ENCODE peak calls at places on chromosome 20, in seven cellular contexts. T, N, M, O, L, Q and C are unnamed samples.

GRCh38 chr20:39873286-39873685 is 815.8 kb downstream of the MAFB start:
- DNase-seq in L (no peak), N (no peak), T (no peak), M (no peak), O (no peak), Q (no peak), C (no peak)

GRCh38 chr20:7714549-7714948 is 225.7 kb downstream of the HAO1 start:
- DNase-seq in O (peak), M (no peak), Q (no peak), T (no peak), L (peak), N (no peak), C (no peak)

GRCh38 chr20:3781153-3781910 is at the start of gene SPEF1:
- DNase-seq in T (peak), L (peak), O (peak), M (no peak), Q (peak), N (peak), C (peak)

GRCh38 chr20:16576219-16576618 is 3.0 kb upstream of the KIF16B start:
- DNase-seq in M (no peak), O (peak), T (no peak), L (no peak), Q (peak), N (no peak), C (no peak)

GRCh38 chr20:58691405-58691772 is 1.2 kb upstream of the NPEPL1 start:
- DNase-seq in M (no peak), Q (no peak), O (no peak), T (no peak), N (no peak), L (no peak), C (no peak)

GRCh38 chr20:1297486-1297885 is 31.4 kb downstream of the SNPH start:
- DNase-seq in L (no peak), N (no peak), O (no peak), Q (no peak), T (no peak), M (no peak), C (no peak)

GRCh38 chr20:46246527-46246926 is 61.8 kb downstream of the CDH22 start:
- DNase-seq in M (no peak), Q (no peak), L (no peak), N (no peak), O (peak), T (no peak), C (no peak)

GRCh38 chr20:21265457-21266190 is 37.5 kb upstream of the XRN2 start:
- DNase-seq in N (no peak), Q (no peak), M (no peak), T (no peak), L (no peak), O (no peak), C (no peak)

GRCh38 chr20:50057409-50058053 is 55.4 kb downstream of the UBE2V1 start:
- DNase-seq in Q (no peak), L (no peak), O (no peak), M (no peak), T (no peak), N (no peak), C (no peak)

GRCh38 chr20:20366896-20367680 is 816 bp upstream of the INSM1 start:
- DNase-seq in O (peak), Q (peak), M (no peak), T (no peak), N (no peak), L (no peak), C (peak)

GRCh38 chr20:58694241-58695083 is 1.9 kb downstream of the NPEPL1 start:
- DNase-seq in N (no peak), Q (no peak), L (no peak), M (peak), T (no peak), O (no peak), C (no peak)

GRCh38 chr20:34771680-34772081 is 53.8 kb downstream of the NCOA6 start:
- DNase-seq in T (no peak), M (no peak), N (peak), Q (no peak), L (no peak), O (no peak), C (no peak)

GRCh38 chr20:31985152-31985551 is 17.2 kb downstream of the XKR7 start:
- DNase-seq in O (no peak), Q (no peak), T (no peak), M (no peak), L (no peak), N (no peak), C (no peak)

GRCh38 chr20:5602346-5602745 is 147.9 kb upstream of the SHLD1 start:
- DNase-seq in Q (no peak), O (no peak), M (no peak), N (no peak), L (no peak), T (no peak), C (no peak)

GRCh38 chr20:341682-342081 is 5.2 kb upstream of the NRSN2 start:
- DNase-seq in N (no peak), O (no peak), T (no peak), Q (no peak), M (no peak), L (peak), C (no peak)

GRCh38 chr20:38674178-38675133 is 49.8 kb upstream of the SLC32A1 start:
- DNase-seq in Q (peak), O (peak), T (no peak), M (peak), L (no peak), N (no peak), C (peak)

GRCh38 chr20:17587148-17587547 is 17.3 kb downstream of the DSTN start:
- DNase-seq in N (no peak), O (no peak), T (no peak), M (no peak), L (no peak), Q (no peak), C (no peak)

GRCh38 chr20:43459022-43459942 is 1.6 kb downstream of the SRSF6 start:
- DNase-seq in N (no peak), M (no peak), Q (peak), L (peak), T (peak), O (no peak), C (no peak)

GRCh38 chr20:3828798-3829197 is 8.5 kb downstream of the AP5S1 start:
- DNase-seq in T (no peak), O (no peak), N (no peak), Q (no peak), M (no peak), L (no peak), C (no peak)

GRCh38 chr20:21096321-21097043 is 9.7 kb downstream of the LINC00237 start:
- DNase-seq in T (no peak), M (no peak), N (no peak), O (peak), Q (peak), L (no peak), C (peak)

GRCh38 chr20:36875702-36876472 is at the start of gene TLDC2:
- DNase-seq in L (peak), Q (no peak), N (no peak), M (no peak), O (no peak), T (no peak), C (no peak)

GRCh38 chr20:8424010-8424409 is 291.9 kb downstream of the PLCB1 start:
- DNase-seq in N (peak), M (no peak), Q (no peak), L (no peak), O (no peak), T (no peak), C (no peak)

GRCh38 chr20:36881888-36882287 is 6.0 kb downstream of the TLDC2 start:
- DNase-seq in O (no peak), Q (no peak), T (no peak), N (no peak), M (peak), L (peak), C (no peak)

GRCh38 chr20:53883098-53883762 is 187.2 kb downstream of the BCAS1 start:
- DNase-seq in N (no peak), M (no peak), L (no peak), T (no peak), Q (no peak), O (no peak), C (no peak)

GRCh38 chr20:12970372-12970821 is 38.4 kb upstream of the SPTLC3 start:
- DNase-seq in O (peak), L (peak), T (peak), N (peak), M (no peak), Q (peak), C (peak)

GRCh38 chr20:58650181-58650775 is 805 bp upstream of the STX16 start:
- DNase-seq in M (peak), T (peak), L (no peak), O (peak), N (no peak), Q (peak), C (peak)

GRCh38 chr20:53948383-53949318 is 121.7 kb downstream of the BCAS1 start:
- DNase-seq in N (no peak), L (no peak), Q (no peak), O (no peak), T (no peak), M (no peak), C (no peak)

GRCh38 chr20:46202758-46203509 is 84.8 kb downstream of the CD40 start:
- DNase-seq in M (no peak), L (no peak), N (no peak), T (peak), O (no peak), Q (no peak), C (no peak)

GRCh38 chr20:64105846-64106434 is 1.4 kb downstream of the NPBWR2 start:
- DNase-seq in Q (no peak), M (no peak), O (peak), L (no peak), T (no peak), N (no peak), C (no peak)

GRCh38 chr20:21361266-21361665 is 36.1 kb downstream of the NKX2-4 start:
- DNase-seq in O (no peak), T (no peak), L (no peak), N (no peak), Q (no peak), M (no peak), C (no peak)

GRCh38 chr20:49400904-49401303 is 81.6 kb downstream of the KCNB1 start:
- DNase-seq in M (no peak), N (no peak), L (no peak), O (no peak), Q (no peak), T (peak), C (no peak)

DNA sequence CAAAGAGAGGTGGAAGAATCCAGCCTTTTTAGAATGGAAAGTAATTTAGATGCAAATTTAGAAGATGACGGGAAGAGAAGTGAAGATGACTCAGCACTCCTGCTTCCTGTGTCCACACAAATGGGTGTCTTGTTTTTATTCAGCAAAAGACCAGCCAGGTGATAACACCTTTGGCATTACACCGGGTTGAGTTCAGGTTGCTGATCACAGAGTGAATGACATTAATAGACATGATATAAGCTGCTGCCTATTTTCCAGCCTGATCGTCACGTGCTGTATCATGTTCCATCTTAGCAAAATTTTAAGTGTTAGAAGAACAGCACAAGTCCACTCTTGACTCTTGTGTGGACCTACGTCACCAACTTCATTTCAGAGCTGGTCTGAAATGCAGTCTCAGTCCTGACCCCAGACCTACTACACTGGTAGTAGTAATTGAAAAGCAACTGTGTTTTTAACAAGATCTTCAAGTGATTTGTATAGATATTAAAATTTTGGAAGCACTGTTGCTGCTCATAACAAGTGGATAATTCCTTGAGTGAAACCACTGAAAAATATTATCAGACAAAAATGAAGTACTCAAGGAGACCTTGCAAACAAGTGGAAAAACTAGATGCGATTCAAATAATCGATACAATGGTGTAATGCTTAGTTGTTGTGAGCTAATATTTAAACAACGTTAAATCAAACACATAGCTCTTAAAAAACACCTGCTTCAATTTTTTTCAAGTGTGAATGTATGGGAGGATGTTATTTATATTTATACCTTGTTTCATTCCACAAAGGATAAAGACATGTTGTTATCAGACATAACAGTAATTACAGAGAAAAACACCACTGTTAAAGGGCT is 110.8 kb upstream of the JAG1 start:
- DNase-seq in Q (no peak), M (no peak), L (no peak), O (peak), N (no peak), T (no peak), C (no peak)
- TF ChIP-seq CTCF in Q (no peak), M (no peak), L (no peak), O (no peak), N (no peak), T (no peak), C (no peak)

GRCh38 chr20:57080796-57081195 is 185.6 kb downstream of the BMP7 start:
- DNase-seq in O (no peak), L (no peak), T (no peak), N (no peak), Q (no peak), M (no peak), C (no peak)
- TF ChIP-seq CTCF in O (peak), L (no peak), T (no peak), N (peak), Q (peak), M (no peak), C (no peak)

DNA sequence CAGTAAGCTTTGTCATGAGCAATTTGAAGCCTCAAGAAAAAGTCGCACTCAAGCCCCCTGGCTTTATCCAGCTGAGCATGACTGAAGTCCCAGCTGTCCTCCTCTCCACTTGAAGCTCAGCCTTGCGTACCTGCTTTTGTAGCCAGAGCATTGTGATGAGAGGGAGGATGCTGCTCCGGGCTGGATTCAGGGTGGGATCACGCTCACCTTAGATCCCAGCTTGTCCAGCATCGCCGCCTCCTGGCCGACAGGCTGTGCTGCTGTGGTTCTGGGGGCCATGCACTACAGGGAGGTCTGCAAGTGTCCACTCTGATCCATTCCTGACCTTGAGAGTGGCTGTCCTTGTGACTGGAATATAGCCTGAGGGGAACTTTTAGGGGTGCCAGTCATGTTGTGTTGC is 495.6 kb downstream of the CDH26 start:
- DNase-seq in T (no peak), N (no peak), Q (peak), L (no peak), O (peak), M (no peak), C (peak)
- TF ChIP-seq CTCF in T (no peak), N (no peak), Q (peak), L (no peak), O (peak), M (no peak), C (no peak)

GRCh38 chr20:41138217-41138526 is 829 bp downstream of the PLCG1 start:
- DNase-seq in L (no peak), N (no peak), O (no peak), T (no peak), M (no peak), Q (no peak), C (no peak)

GRCh38 chr20:41139227-41140093 is 2.1 kb downstream of the PLCG1 start:
- DNase-seq in O (no peak), Q (no peak), M (peak), N (no peak), T (no peak), L (no peak), C (no peak)

GRCh38 chr20:41140226-41141133 is 3.1 kb downstream of the PLCG1 start:
- DNase-seq in L (no peak), O (no peak), Q (no peak), M (peak), N (no peak), T (no peak), C (no peak)

GRCh38 chr20:41137412-41138216 is at the start of gene PLCG1:
- DNase-seq in Q (peak), T (peak), O (peak), L (peak), M (peak), N (peak), C (peak)

GRCh38 chr20:41138527-41139226 is 1.3 kb downstream of the PLCG1 start:
- DNase-seq in L (no peak), Q (peak), M (peak), N (no peak), T (no peak), O (peak), C (no peak)
- TF ChIP-seq CTCF in L (no peak), Q (no peak), M (no peak), N (no peak), T (no peak), O (no peak), C (no peak)

GRCh38 chr20:24146231-24146634 is 157.7 kb upstream of the GGTLC1 start:
- DNase-seq in O (no peak), N (no peak), T (no peak), Q (no peak), M (no peak), L (no peak), C (no peak)
- TF ChIP-seq CTCF in O (no peak), N (no peak), T (no peak), Q (no peak), M (no peak), L (no peak), C (no peak)

DNA sequence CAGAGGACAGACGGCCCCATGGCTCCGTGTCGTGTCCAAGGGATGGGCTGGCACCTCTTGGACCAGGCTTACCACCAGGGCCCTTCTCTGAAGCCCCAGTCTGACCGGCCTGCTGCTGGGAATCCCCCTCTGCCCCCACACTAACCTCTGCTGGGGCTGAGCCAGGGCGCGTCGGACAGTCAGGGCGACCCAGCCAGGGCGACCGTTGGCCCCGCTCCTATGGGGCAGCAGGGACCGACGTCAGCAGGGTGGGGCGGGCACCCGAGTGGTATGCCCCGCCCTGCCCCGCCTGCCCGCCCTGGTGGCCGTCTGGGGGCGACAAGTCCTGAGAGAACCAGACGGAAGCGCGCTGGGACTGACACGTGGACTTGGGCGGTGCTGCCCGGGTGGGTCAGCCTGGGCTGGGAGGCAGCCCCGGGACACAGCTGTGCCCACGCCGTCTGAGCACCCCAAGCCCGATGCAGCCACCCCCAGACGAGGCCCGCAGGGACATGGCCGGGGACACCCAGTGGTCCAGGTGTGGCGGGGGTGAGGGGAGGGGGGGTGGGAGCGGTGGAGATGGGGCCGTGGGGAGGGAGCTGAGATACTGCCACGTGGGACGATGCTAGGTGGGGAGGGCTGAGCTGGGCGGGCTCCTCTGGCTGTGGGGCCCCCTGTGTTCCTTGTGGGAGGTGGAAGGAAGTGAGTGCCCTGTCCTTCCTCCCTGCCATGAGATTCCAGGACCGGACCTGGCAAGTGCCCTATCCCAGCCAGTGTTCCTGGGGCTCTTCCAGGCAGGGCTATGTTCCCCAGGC is at the start of gene SLC17A9:
- DNase-seq in T (peak), L (peak), M (peak), Q (peak), O (peak), N (peak), C (peak)
- TF ChIP-seq CTCF in T (no peak), L (no peak), M (peak), Q (peak), O (peak), N (no peak), C (no peak)

GRCh38 chr20:2397595-2398145 is 17.0 kb downstream of the TGM6 start:
- DNase-seq in O (peak), T (no peak), L (no peak), Q (no peak), N (no peak), M (no peak), C (no peak)
- TF ChIP-seq CTCF in O (peak), T (no peak), L (no peak), Q (peak), N (no peak), M (no peak), C (no peak)

DNA sequence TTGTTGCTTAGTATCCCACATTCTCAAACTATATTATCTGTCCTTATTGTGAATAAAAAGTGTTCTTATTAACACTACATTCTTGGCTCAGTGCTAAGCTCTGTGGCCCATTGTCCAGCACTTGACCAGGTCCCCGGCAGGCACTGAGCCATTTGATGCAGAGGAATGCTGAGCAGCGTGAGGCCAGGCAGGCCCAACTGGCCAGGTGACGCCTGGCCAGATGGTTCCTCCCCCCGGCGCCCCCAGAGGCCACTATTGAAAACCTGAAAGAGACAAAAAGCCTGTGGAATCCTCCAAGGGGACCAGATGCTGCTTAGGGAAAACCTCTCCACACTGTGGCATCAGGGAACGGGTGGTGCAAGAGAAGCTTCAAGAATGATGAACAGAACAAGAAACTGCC is 597.5 kb upstream of the JAG1 start:
- DNase-seq in T (no peak), M (no peak), Q (peak), O (peak), N (no peak), L (peak), C (peak)
- TF ChIP-seq CTCF in T (no peak), M (no peak), Q (peak), O (peak), N (no peak), L (no peak), C (no peak)

DNA sequence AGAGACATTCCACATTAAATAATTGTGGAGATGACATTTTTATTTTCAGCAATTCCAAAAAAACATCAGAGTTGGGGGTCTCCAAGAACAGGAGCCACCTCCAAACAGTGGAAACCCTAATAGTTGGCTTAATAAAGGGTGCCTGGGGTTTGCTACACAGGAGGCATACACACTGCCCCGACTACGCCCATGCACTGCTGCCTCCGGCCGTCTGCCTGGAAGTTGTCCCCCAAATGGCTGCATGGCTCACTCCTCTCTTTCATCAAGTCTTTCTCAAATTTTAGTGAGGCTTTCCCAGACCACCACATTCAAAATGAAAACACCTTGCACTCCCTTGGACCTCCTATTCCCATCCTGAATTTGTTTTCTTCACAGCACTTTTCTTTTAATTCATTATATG is 58.8 kb downstream of the ZMYND8 start:
- DNase-seq in O (no peak), N (no peak), Q (no peak), T (no peak), L (no peak), M (no peak), C (no peak)
- TF ChIP-seq CTCF in O (no peak), N (no peak), Q (no peak), T (no peak), L (no peak), M (no peak), C (no peak)

GRCh38 chr20:51767867-51768758 is at the start of gene ATP9A:
- DNase-seq in M (peak), O (peak), T (no peak), N (no peak), Q (peak), L (peak), C (peak)
- TF ChIP-seq CTCF in M (no peak), O (no peak), T (no peak), N (no peak), Q (no peak), L (peak), C (peak)